ENCODE peak calls at places on chromosomes 12 and 14, in six cellular contexts. M is activated CD4-positive, alpha-beta T cell treated with anti-CD3 and anti-CD28 coated beads for 24 hours; K is WERI-Rb-1; Z is GM04504; B is heart right ventricle; R is HT-29. C is an unnamed sample.

GRCh38 chr14:100776681-100777365 is 49.1 kb upstream of the MEG3 start:
- DNase-seq in M (no peak), K (no peak), Z (no peak), B (no peak), R (no peak), C (no peak)

GRCh38 chr12:31518680-31519227 is 72.2 kb downstream of the DENND5B start:
- DNase-seq in M (no peak), K (no peak), Z (peak), B (peak), R (no peak), C (peak)

GRCh38 chr12:109463776-109464175 is 13.3 kb downstream of the KCTD10 start:
- DNase-seq in M (no peak), K (no peak), Z (no peak), B (no peak), R (no peak), C (no peak)

GRCh38 chr12:105067511-105068031 is 16.7 kb downstream of the ALDH1L2 start:
- DNase-seq in M (no peak), K (no peak), Z (no peak), B (no peak), R (no peak), C (no peak)

GRCh38 chr12:23771230-23771949 is 178.1 kb downstream of the SOX5 start:
- DNase-seq in M (no peak), K (no peak), Z (no peak), B (peak), R (no peak), C (no peak)

GRCh38 chr12:6644903-6645302 is 2.3 kb downstream of the ACRBP start:
- DNase-seq in M (no peak), K (no peak), Z (no peak), B (peak), R (no peak), C (no peak)

GRCh38 chr14:75268638-75269550 is 9.7 kb upstream of the FOS start:
- DNase-seq in M (no peak), K (no peak), Z (no peak), B (no peak), R (no peak), C (no peak)

GRCh38 chr14:68020493-68020892 is 200.9 kb downstream of the RAD51B start:
- DNase-seq in M (no peak), K (no peak), Z (no peak), B (no peak), R (no peak), C (no peak)

GRCh38 chr14:81315344-81315743 is 84.8 kb downstream of the STON2 start:
- DNase-seq in M (no peak), K (no peak), Z (no peak), B (no peak), R (no peak), C (no peak)

GRCh38 chr12:45612044-45612794 is 117.3 kb upstream of the ARID2 start:
- DNase-seq in M (no peak), K (no peak), Z (peak), B (no peak), R (no peak), C (peak)

GRCh38 chr14:61280526-61281185 is 482 bp downstream of the TMEM30B start:
- DNase-seq in M (peak), K (no peak), Z (no peak), B (peak), R (peak), C (peak)

GRCh38 chr12:2352203-2352602 is 299.4 kb downstream of the CACNA1C start:
- DNase-seq in M (no peak), K (no peak), Z (no peak), B (no peak), R (no peak), C (no peak)